ENCODE peak calls at places on chromosome 7, in six cellular contexts. W, M, N, F, G and J are unnamed samples.
A peak's percentile ranks its signal among the peaks of the same experiment; 100 is the strongest.

GRCh38 chr7:30971840-30972563 is 8.2 kb downstream of the GHRHR start:
- DNase-seq in M (no peak), N (no peak), W (no peak), F (peak; percentile 25), G (no peak), J (no peak)

GRCh38 chr7:64045301-64046040 is at the start of gene ZNF727:
- DNase-seq in N (no peak), G (no peak), F (peak; percentile 67), W (no peak), M (no peak), J (peak; percentile 78)

GRCh38 chr7:4607321-4607729 is 74.8 kb upstream of the FOXK1 start:
- DNase-seq in M (no peak), W (no peak), G (no peak), N (no peak), F (peak; percentile 4), J (no peak)

GRCh38 chr7:7566651-7567611 is at the start of gene MIOS:
- DNase-seq in M (peak; percentile 90), N (peak; percentile 69), G (peak; percentile 67), F (peak; percentile 100), W (peak; percentile 79), J (peak; percentile 92)

GRCh38 chr7:156791241-156791640 is 101.7 kb downstream of the LMBR1 start:
- DNase-seq in F (peak; percentile 50), N (no peak), M (no peak), G (no peak), W (no peak), J (no peak)

GRCh38 chr7:156106107-156106426 is 293.8 kb upstream of the SHH start:
- DNase-seq in N (no peak), G (no peak), W (no peak), F (no peak), M (no peak), J (peak; percentile 12)

GRCh38 chr7:90536449-90536848 is 59.7 kb upstream of the CDK14 start:
- DNase-seq in N (no peak), F (no peak), G (no peak), W (no peak), M (no peak), J (peak; percentile 28)

GRCh38 chr7:6090738-6091505 is 59.7 kb downstream of the ANKRD61 start:
- DNase-seq in N (no peak), M (no peak), F (no peak), G (no peak), W (no peak), J (no peak)

GRCh38 chr7:24830440-24831050 is 73.3 kb upstream of the GSDME start:
- DNase-seq in N (no peak), G (no peak), F (no peak), W (no peak), M (no peak), J (no peak)

GRCh38 chr7:37385787-37386186 is 62.9 kb downstream of the ELMO1 start:
- DNase-seq in G (no peak), W (no peak), N (no peak), M (no peak), F (no peak), J (peak; percentile 19)

GRCh38 chr7:947391-948210 is 6.9 kb downstream of the ADAP1 start:
- DNase-seq in W (no peak), M (no peak), N (no peak), F (peak; percentile 38), G (no peak), J (no peak)

GRCh38 chr7:36686499-36686898 is 37.8 kb downstream of the AOAH start:
- DNase-seq in N (no peak), G (peak; percentile 19), F (no peak), W (no peak), M (no peak), J (peak; percentile 78)

GRCh38 chr7:147276783-147277370 is 1160.3 kb downstream of the CNTNAP2 start:
- DNase-seq in F (no peak), W (no peak), N (no peak), G (no peak), M (no peak), J (no peak)

GRCh38 chr7:50653116-50653854 is 88.1 kb upstream of the DDC start:
- DNase-seq in M (no peak), W (no peak), G (no peak), F (no peak), N (peak; percentile 8), J (peak; percentile 95)

GRCh38 chr7:27899601-27900000 is 159.6 kb downstream of the TAX1BP1 start:
- DNase-seq in W (no peak), N (no peak), G (no peak), M (no peak), F (no peak), J (peak; percentile 19)

GRCh38 chr7:29893351-29894005 is 87.2 kb downstream of the WIPF3 start:
- DNase-seq in G (no peak), M (no peak), W (no peak), N (no peak), F (peak; percentile 57), J (no peak)

GRCh38 chr7:99419323-99420021 is 10.7 kb downstream of the BUD31 start:
- DNase-seq in G (no peak), F (no peak), N (no peak), W (no peak), M (no peak), J (no peak)

GRCh38 chr7:82128546-82128945 is 315.0 kb downstream of the CACNA2D1 start:
- DNase-seq in N (no peak), G (no peak), W (no peak), F (no peak), M (no peak), J (no peak)

GRCh38 chr7:150737265-150738055 is at the start of gene GIMAP5:
- DNase-seq in W (no peak), F (no peak), M (no peak), G (no peak), N (no peak), J (no peak)

GRCh38 chr7:129774359-129774758 is 162.8 kb downstream of the NRF1 start:
- DNase-seq in W (peak; percentile 48), M (no peak), N (no peak), F (peak; percentile 67), G (no peak), J (no peak)

GRCh38 chr7:105838273-105839141 is 37.9 kb downstream of the ATXN7L1 start:
- DNase-seq in M (peak; percentile 21), F (peak; percentile 60), W (no peak), N (no peak), G (no peak), J (no peak)

GRCh38 chr7:95104739-95105138 is 197.3 kb downstream of the PPP1R9A start:
- DNase-seq in W (no peak), F (no peak), N (peak; percentile 34), G (peak; percentile 6), M (peak; percentile 42), J (no peak)

GRCh38 chr7:45662018-45662417 is 87.8 kb downstream of the ADCY1 start:
- DNase-seq in G (no peak), N (no peak), M (no peak), F (no peak), W (no peak), J (no peak)

GRCh38 chr7:20554072-20554471 is 61.4 kb upstream of the ABCB5 start:
- DNase-seq in M (peak; percentile 17), G (no peak), N (no peak), F (no peak), W (no peak), J (peak; percentile 11)

GRCh38 chr7:108415821-108416536 is 40.3 kb downstream of the NRCAM start:
- DNase-seq in G (no peak), M (peak; percentile 80), F (peak; percentile 58), N (no peak), W (no peak), J (peak; percentile 80)

GRCh38 chr7:12323415-12323814 is 80.2 kb downstream of the VWDE start:
- DNase-seq in W (no peak), F (no peak), N (no peak), G (no peak), M (no peak), J (no peak)

GRCh38 chr7:70506463-70506862 is 625.5 kb upstream of the GALNT17 start:
- DNase-seq in G (no peak), F (peak; percentile 82), W (peak; percentile 42), M (no peak), N (peak; percentile 35), J (peak; percentile 33)
- TF ChIP-seq CTCF in G (no peak), F (peak; percentile 40), W (no peak), M (no peak), N (peak; percentile 61), J (peak; percentile 13)

DNA sequence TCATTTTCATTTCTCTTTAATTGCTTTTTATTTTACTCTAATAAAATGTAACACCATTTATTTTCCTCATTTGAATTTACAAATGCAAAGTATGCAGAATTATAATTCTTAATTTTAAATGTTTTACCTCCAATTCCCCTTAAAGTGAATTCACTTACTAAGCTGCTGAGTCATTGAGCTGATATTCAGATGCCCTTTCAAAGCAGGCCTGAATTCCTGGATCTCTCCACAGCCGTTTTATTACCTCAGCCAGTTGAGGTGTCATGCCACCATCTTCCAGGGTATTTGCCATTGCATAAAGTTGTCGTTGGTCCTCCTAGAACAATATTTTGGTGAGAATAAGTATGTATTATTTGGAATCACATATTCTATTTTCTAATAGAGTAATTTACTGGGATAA is 33.2 kb downstream of the GNAT3 start:
- DNase-seq in G (no peak), W (no peak), F (no peak), N (no peak), M (peak; percentile 53), J (no peak)
- TF ChIP-seq MAX in G (no peak), W (no peak), F (no peak), N (no peak), M (no peak), J (no peak)

GRCh38 chr7:86876132-86876531 is 183.3 kb downstream of the ELAPOR2 start:
- DNase-seq in F (no peak), W (no peak), M (no peak), N (no peak), G (no peak), J (no peak)
- TF ChIP-seq CTCF in F (no peak), W (no peak), M (no peak), N (no peak), G (no peak), J (no peak)

GRCh38 chr7:112410087-112410486 is 40.2 kb upstream of the IFRD1 start:
- DNase-seq in F (no peak), M (no peak), G (no peak), W (no peak), N (no peak), J (no peak)

GRCh38 chr7:112411186-112411795 is 39.0 kb upstream of the IFRD1 start:
- DNase-seq in F (peak; percentile 64), W (no peak), G (no peak), M (peak; percentile 51), N (peak; percentile 31), J (peak; percentile 43)

GRCh38 chr7:112419543-112420130 is 30.6 kb upstream of the IFRD1 start:
- DNase-seq in F (no peak), G (no peak), N (no peak), W (no peak), M (no peak), J (peak; percentile 33)

GRCh38 chr7:112416127-112416526 is 34.1 kb upstream of the IFRD1 start:
- DNase-seq in F (no peak), N (no peak), G (no peak), W (no peak), M (no peak), J (peak; percentile 41)

DNA sequence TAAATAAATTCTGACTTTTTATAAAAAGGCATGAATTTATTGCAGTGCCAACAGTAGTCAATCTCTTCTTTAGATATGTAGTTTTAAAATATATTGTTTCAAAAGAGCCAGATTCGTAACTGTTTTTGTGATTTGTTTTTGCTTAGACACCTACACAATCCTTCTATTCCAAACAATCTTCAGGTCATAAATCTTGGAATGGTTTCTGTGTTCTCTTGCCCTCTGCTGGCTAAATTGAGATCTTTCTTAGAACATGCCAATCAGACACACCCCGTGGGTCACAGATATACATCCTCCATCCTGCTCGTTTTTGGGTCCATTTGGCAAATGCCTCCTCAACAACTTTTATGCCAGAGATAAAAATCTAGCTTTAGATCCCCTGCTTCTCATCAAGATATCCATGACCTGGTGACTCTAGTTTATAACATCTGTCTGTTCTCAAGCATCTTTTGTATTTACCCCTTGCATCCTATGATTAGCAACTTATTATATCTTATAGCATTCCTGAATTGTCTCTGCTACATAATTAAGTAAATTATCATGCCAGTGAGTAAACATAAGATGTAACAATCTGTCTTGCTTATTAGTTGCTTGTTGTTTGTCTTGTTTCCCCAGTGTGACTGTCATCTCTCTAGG is 35.3 kb upstream of the IFRD1 start:
- DNase-seq in G (peak; percentile 36), M (peak; percentile 61), W (no peak), F (peak; percentile 57), N (peak; percentile 42), J (peak; percentile 63)
- TF ChIP-seq MAX in G (no peak), M (no peak), W (no peak), F (no peak), N (no peak), J (no peak)